ENCODE peak calls at places on chromosomes 16 and 17, in nine cellular contexts. P is psoas muscle; X is AG10803; D is effector memory CD8-positive, alpha-beta T cell; F is HL-60; G is activated CD8-positive, alpha-beta T cell treated with anti-CD3 and anti-CD28 coated beads, Interleukin-2, amount 10 ng/mL, durations not matched to agents 7 days and 5 days; Y is A549; B is activated T-helper 9 cell treated with anti-CD3 and anti-CD28 coated beads, Interleukin-2, amount 50 U/mL, for 16 hours; T is hypothalamus. W is an unnamed sample.
A peak's percentile ranks its signal among the peaks of the same experiment; 100 is the strongest.

GRCh38 chr17:4716081-4716480 is 5.6 kb downstream of the ARRB2 start:
- DNase-seq in P (no peak), T (no peak), B (no peak), F (no peak), D (no peak), G (no peak), Y (no peak), X (no peak), W (no peak)

GRCh38 chr17:13140750-13141149 is 122.9 kb upstream of the ELAC2 start:
- DNase-seq in B (no peak), Y (no peak), T (no peak), G (no peak), P (no peak), D (no peak), X (peak; percentile 27), F (no peak), W (no peak)

GRCh38 chr16:56019274-56019673 is 144.1 kb upstream of the CES5A start:
- DNase-seq in Y (no peak), P (no peak), G (no peak), B (no peak), T (no peak), D (no peak), X (no peak), F (no peak), W (no peak)

GRCh38 chr17:30379303-30380105 is 777 bp downstream of the CPD start:
- DNase-seq in B (no peak), Y (peak; percentile 31), T (no peak), P (peak; percentile 23), X (no peak), G (peak; percentile 38), D (no peak), F (no peak), W (no peak)

GRCh38 chr17:3771140-3771539 is 29.8 kb downstream of the ITGAE start:
- DNase-seq in P (no peak), G (peak; percentile 55), T (no peak), F (no peak), D (no peak), Y (no peak), B (no peak), X (no peak), W (no peak)

GRCh38 chr17:78953356-78954350 is 26.1 kb downstream of the LGALS3BP start:
- DNase-seq in P (no peak), G (no peak), D (no peak), F (no peak), Y (no peak), T (no peak), X (peak; percentile 43), B (no peak), W (no peak)

GRCh38 chr17:80732268-80732667 is 187.6 kb downstream of the RPTOR start:
- DNase-seq in G (no peak), X (peak; percentile 90), B (no peak), D (no peak), Y (no peak), F (no peak), P (no peak), T (no peak), W (no peak)

GRCh38 chr16:48497129-48497528 is 111.9 kb upstream of the SIAH1 start:
- DNase-seq in D (no peak), Y (no peak), P (no peak), F (no peak), B (no peak), T (no peak), G (no peak), X (no peak), W (no peak)

GRCh38 chr16:67673712-67674580 is 7.3 kb downstream of the C16orf86 start:
- DNase-seq in Y (no peak), D (no peak), P (peak; percentile 71), G (no peak), X (no peak), T (no peak), B (no peak), F (peak; percentile 63), W (no peak)

GRCh38 chr17:37700881-37701280 is 44.0 kb downstream of the HNF1B start:
- DNase-seq in G (no peak), D (no peak), F (no peak), P (no peak), Y (no peak), B (no peak), X (no peak), T (no peak), W (no peak)

GRCh38 chr16:53429221-53429943 is 4.9 kb upstream of the RBL2 start:
- DNase-seq in T (no peak), F (no peak), P (no peak), X (peak; percentile 35), G (no peak), B (no peak), D (no peak), Y (no peak), W (no peak)